ENCODE peak calls at places on chromosomes 11 and 22, in six cellular contexts. One of them, this sample, is unnamed.

GRCh38 chr11:29641201-29641600 is 375.6 kb downstream of the KCNA4 start:
- DNase-seq in GM12864: no peak
- DNase-seq in endothelial cell: no peak
- DNase-seq in CD8-positive, alpha-beta T cell: no peak
- DNase-seq in body of pancreas: no peak
- DNase-seq in astrocyte of the spinal cord: no peak
- DNase-seq in this sample: no peak

GRCh38 chr11:72243567-72244316 is at the start of gene PHOX2A:
- DNase-seq in GM12864: no peak
- DNase-seq in endothelial cell: no peak
- DNase-seq in CD8-positive, alpha-beta T cell: no peak
- DNase-seq in body of pancreas: no peak
- DNase-seq in astrocyte of the spinal cord: no peak
- DNase-seq in this sample: no peak

GRCh38 chr11:33475999-33476398 is 218.8 kb downstream of the HIPK3 start:
- DNase-seq in GM12864: no peak
- DNase-seq in endothelial cell: no peak
- DNase-seq in CD8-positive, alpha-beta T cell: no peak
- DNase-seq in body of pancreas: peak; percentile 58
- DNase-seq in astrocyte of the spinal cord: peak; percentile 65
- DNase-seq in this sample: no peak

GRCh38 chr11:43574949-43575915 is 105.3 kb upstream of the HSD17B12 start:
- DNase-seq in GM12864: no peak
- DNase-seq in endothelial cell: no peak
- DNase-seq in CD8-positive, alpha-beta T cell: no peak
- DNase-seq in body of pancreas: no peak
- DNase-seq in astrocyte of the spinal cord: peak; percentile 25
- DNase-seq in this sample: no peak

GRCh38 chr11:42175203-42175602 is 715.8 kb upstream of the LRRC4C start:
- DNase-seq in GM12864: no peak
- DNase-seq in endothelial cell: no peak
- DNase-seq in CD8-positive, alpha-beta T cell: no peak
- DNase-seq in body of pancreas: no peak
- DNase-seq in astrocyte of the spinal cord: peak; percentile 60
- DNase-seq in this sample: no peak

GRCh38 chr22:39478461-39478860 is 21.6 kb downstream of the MGAT3 start:
- DNase-seq in GM12864: no peak
- DNase-seq in endothelial cell: peak; percentile 60
- DNase-seq in CD8-positive, alpha-beta T cell: peak; percentile 21
- DNase-seq in body of pancreas: peak; percentile 45
- DNase-seq in astrocyte of the spinal cord: no peak
- DNase-seq in this sample: no peak

GRCh38 chr11:13126430-13126829 is 117.3 kb downstream of the RASSF10 start:
- DNase-seq in GM12864: no peak
- DNase-seq in endothelial cell: no peak
- DNase-seq in CD8-positive, alpha-beta T cell: no peak
- DNase-seq in body of pancreas: no peak
- DNase-seq in astrocyte of the spinal cord: peak; percentile 98
- DNase-seq in this sample: no peak

GRCh38 chr11:93542753-93543246 is 391 bp downstream of the SMCO4 start:
- DNase-seq in GM12864: no peak
- DNase-seq in endothelial cell: no peak
- DNase-seq in CD8-positive, alpha-beta T cell: no peak
- DNase-seq in body of pancreas: no peak
- DNase-seq in astrocyte of the spinal cord: no peak
- DNase-seq in this sample: peak; percentile 37

GRCh38 chr11:70747889-70748288 is 349.6 kb downstream of the CTTN start:
- DNase-seq in GM12864: no peak
- DNase-seq in endothelial cell: no peak
- DNase-seq in CD8-positive, alpha-beta T cell: no peak
- DNase-seq in body of pancreas: no peak
- DNase-seq in astrocyte of the spinal cord: no peak
- DNase-seq in this sample: no peak

GRCh38 chr11:123654566-123655081 is at the start of gene SCN3B:
- DNase-seq in GM12864: no peak
- DNase-seq in endothelial cell: peak; percentile 90
- DNase-seq in CD8-positive, alpha-beta T cell: no peak
- DNase-seq in body of pancreas: peak; percentile 70
- DNase-seq in astrocyte of the spinal cord: peak; percentile 70
- DNase-seq in this sample: no peak

GRCh38 chr11:75400110-75400865 is 970 bp downstream of the RPS3 start:
- DNase-seq in GM12864: no peak
- DNase-seq in endothelial cell: no peak
- DNase-seq in CD8-positive, alpha-beta T cell: no peak
- DNase-seq in body of pancreas: no peak
- DNase-seq in astrocyte of the spinal cord: no peak
- DNase-seq in this sample: no peak

GRCh38 chr11:65932558-65932919 is 12.7 kb upstream of the TSGA10IP start:
- DNase-seq in GM12864: no peak
- DNase-seq in endothelial cell: no peak
- DNase-seq in CD8-positive, alpha-beta T cell: no peak
- DNase-seq in body of pancreas: no peak
- DNase-seq in astrocyte of the spinal cord: no peak
- DNase-seq in this sample: no peak
- TF ChIP-seq CTCF in GM12864: no peak
- TF ChIP-seq CTCF in endothelial cell: peak; percentile 33
- TF ChIP-seq CTCF in CD8-positive, alpha-beta T cell: no peak
- TF ChIP-seq CTCF in body of pancreas: no peak
- TF ChIP-seq CTCF in astrocyte of the spinal cord: no peak
- TF ChIP-seq CTCF in this sample: no peak

GRCh38 chr11:257766-258493 is 20.3 kb upstream of the NLRP6 start:
- DNase-seq in GM12864: no peak
- DNase-seq in endothelial cell: no peak
- DNase-seq in CD8-positive, alpha-beta T cell: no peak
- DNase-seq in body of pancreas: no peak
- DNase-seq in astrocyte of the spinal cord: no peak
- DNase-seq in this sample: no peak
- TF ChIP-seq CTCF in GM12864: peak; percentile 50
- TF ChIP-seq CTCF in endothelial cell: no peak
- TF ChIP-seq CTCF in CD8-positive, alpha-beta T cell: no peak
- TF ChIP-seq CTCF in body of pancreas: no peak
- TF ChIP-seq CTCF in astrocyte of the spinal cord: no peak
- TF ChIP-seq CTCF in this sample: no peak

DNA sequence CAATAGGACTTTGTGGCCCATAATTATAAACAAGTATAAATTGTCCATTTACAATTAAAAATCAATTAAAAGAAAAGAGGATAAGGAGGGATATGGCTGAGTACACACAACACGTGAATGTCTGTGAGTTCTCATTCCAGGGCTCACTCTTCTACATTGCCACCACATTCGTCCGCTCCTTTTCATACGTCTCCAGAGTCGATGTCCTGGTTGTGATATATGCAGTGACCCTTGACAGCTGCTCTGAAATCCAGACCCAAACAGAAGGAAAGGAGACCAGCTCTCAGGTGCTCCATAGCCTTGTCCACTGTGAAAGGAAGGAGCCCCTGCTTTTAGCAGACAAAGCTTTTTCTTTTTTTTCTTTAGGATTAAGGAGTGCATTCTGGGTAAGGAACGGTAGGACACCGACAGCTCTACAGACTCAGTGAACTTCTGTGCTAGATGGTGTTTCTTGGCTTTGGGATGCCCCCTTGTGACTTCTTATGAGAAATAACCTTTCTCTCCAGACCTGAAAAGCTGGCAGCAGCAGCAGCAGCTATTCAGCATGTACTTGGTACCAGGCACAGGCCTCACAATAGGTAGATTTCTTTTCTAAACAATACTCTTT is 19.7 kb upstream of the DNAJB13 start:
- DNase-seq in GM12864: no peak
- DNase-seq in endothelial cell: peak; percentile 31
- DNase-seq in CD8-positive, alpha-beta T cell: no peak
- DNase-seq in body of pancreas: peak; percentile 36
- DNase-seq in astrocyte of the spinal cord: peak; percentile 82
- DNase-seq in this sample: no peak
- TF ChIP-seq CTCF in GM12864: peak; percentile 26
- TF ChIP-seq CTCF in endothelial cell: peak; percentile 21
- TF ChIP-seq CTCF in CD8-positive, alpha-beta T cell: no peak
- TF ChIP-seq CTCF in body of pancreas: no peak
- TF ChIP-seq CTCF in astrocyte of the spinal cord: peak; percentile 53
- TF ChIP-seq CTCF in this sample: no peak

GRCh38 chr11:102279641-102280170 is 37.6 kb upstream of the BIRC3 start:
- DNase-seq in GM12864: no peak
- DNase-seq in endothelial cell: no peak
- DNase-seq in CD8-positive, alpha-beta T cell: no peak
- DNase-seq in body of pancreas: no peak
- DNase-seq in astrocyte of the spinal cord: peak; percentile 78
- DNase-seq in this sample: no peak
- TF ChIP-seq CTCF in GM12864: no peak
- TF ChIP-seq CTCF in endothelial cell: no peak
- TF ChIP-seq CTCF in CD8-positive, alpha-beta T cell: no peak
- TF ChIP-seq CTCF in body of pancreas: no peak
- TF ChIP-seq CTCF in astrocyte of the spinal cord: peak; percentile 49
- TF ChIP-seq CTCF in this sample: no peak

GRCh38 chr11:105856954-105857353 is 165.1 kb downstream of the MSANTD4 start:
- DNase-seq in GM12864: no peak
- DNase-seq in endothelial cell: no peak
- DNase-seq in CD8-positive, alpha-beta T cell: no peak
- DNase-seq in body of pancreas: no peak
- DNase-seq in astrocyte of the spinal cord: no peak
- DNase-seq in this sample: no peak

GRCh38 chr11:105862736-105863367 is 159.2 kb downstream of the MSANTD4 start:
- DNase-seq in GM12864: no peak
- DNase-seq in endothelial cell: no peak
- DNase-seq in CD8-positive, alpha-beta T cell: no peak
- DNase-seq in body of pancreas: no peak
- DNase-seq in astrocyte of the spinal cord: peak; percentile 65
- DNase-seq in this sample: no peak

GRCh38 chr11:105860105-105860504 is 161.9 kb downstream of the MSANTD4 start:
- DNase-seq in GM12864: no peak
- DNase-seq in endothelial cell: no peak
- DNase-seq in CD8-positive, alpha-beta T cell: no peak
- DNase-seq in body of pancreas: no peak
- DNase-seq in astrocyte of the spinal cord: no peak
- DNase-seq in this sample: no peak

GRCh38 chr11:105861225-105861624 is 160.8 kb downstream of the MSANTD4 start:
- DNase-seq in GM12864: no peak
- DNase-seq in endothelial cell: no peak
- DNase-seq in CD8-positive, alpha-beta T cell: no peak
- DNase-seq in body of pancreas: no peak
- DNase-seq in astrocyte of the spinal cord: no peak
- DNase-seq in this sample: no peak
- TF ChIP-seq CTCF in GM12864: no peak
- TF ChIP-seq CTCF in endothelial cell: no peak
- TF ChIP-seq CTCF in CD8-positive, alpha-beta T cell: no peak
- TF ChIP-seq CTCF in body of pancreas: no peak
- TF ChIP-seq CTCF in astrocyte of the spinal cord: peak; percentile 43
- TF ChIP-seq CTCF in this sample: no peak

DNA sequence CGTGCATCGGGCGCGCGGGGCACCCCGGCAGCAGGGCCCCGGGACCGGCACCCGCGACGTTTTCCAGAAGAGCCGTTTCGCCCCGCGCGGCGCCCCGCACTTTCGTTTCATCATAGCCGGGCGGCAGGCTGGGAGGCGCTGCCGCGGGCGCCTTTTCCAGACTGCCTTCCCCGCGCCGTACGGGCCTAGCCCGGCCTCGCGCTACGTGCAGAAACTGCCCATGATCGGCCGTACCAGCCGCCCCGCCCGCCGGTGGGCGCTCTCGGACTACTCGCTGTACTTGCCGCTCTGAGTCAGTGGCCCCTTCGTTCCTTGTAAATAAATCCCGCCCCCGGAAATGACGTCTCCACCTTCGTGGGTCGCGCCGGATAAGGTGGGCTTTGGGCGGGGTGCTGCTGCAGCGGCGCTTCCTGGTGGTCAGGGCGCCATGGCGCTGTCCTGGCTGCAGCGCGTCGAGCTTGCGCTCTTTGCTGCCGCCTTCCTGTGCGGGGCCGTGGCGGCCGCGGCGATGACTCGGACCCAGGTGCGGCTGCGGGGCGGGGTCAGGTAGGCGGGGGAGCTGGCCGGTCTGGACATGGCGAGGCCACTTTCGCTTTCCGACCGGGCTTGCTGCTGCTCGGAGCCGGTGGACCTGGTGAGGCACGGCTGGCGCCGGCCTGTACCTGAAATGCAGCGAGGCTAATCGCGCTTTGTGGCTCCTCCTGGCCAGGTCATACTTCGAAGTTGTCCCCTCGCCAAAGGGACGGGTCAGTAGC is at the start of gene TMEM179B:
- DNase-seq in GM12864: peak; percentile 95
- DNase-seq in endothelial cell: peak; percentile 91
- DNase-seq in CD8-positive, alpha-beta T cell: peak; percentile 100
- DNase-seq in body of pancreas: peak; percentile 98
- DNase-seq in astrocyte of the spinal cord: peak; percentile 98
- DNase-seq in this sample: peak; percentile 87
- TF ChIP-seq CTCF in GM12864: peak; percentile 67
- TF ChIP-seq CTCF in endothelial cell: peak; percentile 9
- TF ChIP-seq CTCF in CD8-positive, alpha-beta T cell: peak; percentile 34
- TF ChIP-seq CTCF in body of pancreas: peak; percentile 14
- TF ChIP-seq CTCF in astrocyte of the spinal cord: peak; percentile 76
- TF ChIP-seq CTCF in this sample: peak; percentile 66

GRCh38 chr11:2173150-2173693 is 1.6 kb upstream of the TH start:
- DNase-seq in GM12864: no peak
- DNase-seq in endothelial cell: peak; percentile 64
- DNase-seq in CD8-positive, alpha-beta T cell: no peak
- DNase-seq in body of pancreas: no peak
- DNase-seq in astrocyte of the spinal cord: no peak
- DNase-seq in this sample: no peak
- TF ChIP-seq CTCF in GM12864: peak; percentile 40
- TF ChIP-seq CTCF in endothelial cell: peak; percentile 37
- TF ChIP-seq CTCF in CD8-positive, alpha-beta T cell: no peak
- TF ChIP-seq CTCF in body of pancreas: no peak
- TF ChIP-seq CTCF in astrocyte of the spinal cord: peak; percentile 61
- TF ChIP-seq CTCF in this sample: no peak

DNA sequence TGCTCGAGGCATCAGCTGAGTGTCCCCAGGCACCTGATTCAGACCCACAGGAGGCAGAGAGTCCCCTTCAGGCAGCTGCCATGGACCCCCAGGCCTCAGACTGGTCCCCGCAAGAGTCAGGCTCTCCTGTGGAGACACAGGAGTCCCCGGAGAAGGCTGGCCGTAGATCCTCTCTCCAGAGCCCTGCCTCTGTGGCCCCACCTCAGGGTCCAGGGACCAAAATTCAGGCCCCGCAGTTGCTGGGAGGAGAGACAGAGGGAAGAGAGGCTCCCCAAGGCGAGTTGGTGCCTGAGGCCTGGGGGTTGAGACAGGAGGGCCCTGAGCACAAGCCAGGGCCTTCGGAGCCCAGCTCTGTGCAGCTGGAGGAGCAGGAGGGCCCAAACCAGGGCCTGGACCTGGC is 4.2 kb downstream of the CCDC88B start:
- DNase-seq in GM12864: no peak
- DNase-seq in endothelial cell: no peak
- DNase-seq in CD8-positive, alpha-beta T cell: no peak
- DNase-seq in body of pancreas: no peak
- DNase-seq in astrocyte of the spinal cord: no peak
- DNase-seq in this sample: no peak
- TF ChIP-seq CTCF in GM12864: no peak
- TF ChIP-seq CTCF in endothelial cell: no peak
- TF ChIP-seq CTCF in CD8-positive, alpha-beta T cell: no peak
- TF ChIP-seq CTCF in body of pancreas: no peak
- TF ChIP-seq CTCF in astrocyte of the spinal cord: no peak
- TF ChIP-seq CTCF in this sample: no peak

This sample was measured in activated B cell treated with CpG ODN at 0.5 μM for 24 hours.